ENCODE peak calls at places on chromosome 21, in six cellular contexts. O, Q, L, T, V and X are unnamed samples.

GRCh38 chr21:44710294-44710665 is 1.1 kb downstream of the TSPEAR start:
- DNase-seq in O (no peak), Q (no peak), L (no peak), T (no peak), V (no peak), X (peak)

GRCh38 chr21:17736072-17736471 is 83.1 kb downstream of the C21orf91 start:
- DNase-seq in O (no peak), Q (no peak), L (no peak), T (no peak), V (no peak), X (no peak)

GRCh38 chr21:36423772-36424433 is 38.7 kb downstream of the CHAF1B start:
- DNase-seq in O (no peak), Q (no peak), L (no peak), T (no peak), V (no peak), X (no peak)

GRCh38 chr21:44702973-44703730 is 6.2 kb downstream of the KRTAP10-12 start:
- DNase-seq in O (peak), Q (no peak), L (no peak), T (no peak), V (no peak), X (peak)

GRCh38 chr21:42474982-42475381 is 21.0 kb downstream of the RSPH1 start:
- DNase-seq in O (no peak), Q (no peak), L (no peak), T (no peak), V (no peak), X (no peak)

GRCh38 chr21:44517175-44517899 is 22.7 kb downstream of the KRTAP10-1 start:
- DNase-seq in O (peak), Q (no peak), L (no peak), T (no peak), V (peak), X (no peak)

GRCh38 chr21:42799516-42799915 is 79.8 kb downstream of the WDR4 start:
- DNase-seq in O (no peak), Q (no peak), L (no peak), T (no peak), V (peak), X (no peak)

GRCh38 chr21:46411691-46412090 is 47.0 kb upstream of the DIP2A start:
- DNase-seq in O (no peak), Q (no peak), L (no peak), T (no peak), V (no peak), X (no peak)

GRCh38 chr21:36966066-36966845 is at the start of gene HLCS:
- DNase-seq in O (peak), Q (no peak), L (peak), T (peak), V (peak), X (peak)

GRCh38 chr21:38751379-38752050 is 54.2 kb upstream of the ETS2 start:
- DNase-seq in O (no peak), Q (no peak), L (no peak), T (no peak), V (no peak), X (no peak)

GRCh38 chr21:46111857-46112730 is 14.2 kb downstream of the COL6A2 start:
- DNase-seq in O (no peak), Q (no peak), L (peak), T (peak), V (no peak), X (peak)

GRCh38 chr21:35191128-35191527 is 142.0 kb upstream of the RUNX1 start:
- DNase-seq in O (no peak), Q (no peak), L (no peak), T (no peak), V (no peak), X (no peak)

GRCh38 chr21:28899744-28900143 is 92.9 kb downstream of the LTN1 start:
- DNase-seq in O (peak), Q (no peak), L (no peak), T (peak), V (no peak), X (no peak)

GRCh38 chr21:44815852-44816628 is 1.8 kb downstream of the SUMO3 start:
- DNase-seq in O (no peak), Q (no peak), L (peak), T (no peak), V (no peak), X (no peak)

GRCh38 chr21:35562876-35563275 is 497.4 kb downstream of the SETD4 start:
- DNase-seq in O (peak), Q (no peak), L (no peak), T (no peak), V (no peak), X (no peak)

GRCh38 chr21:41141031-41141457 is 26.9 kb upstream of the BACE2 start:
- DNase-seq in O (peak), Q (no peak), L (no peak), T (peak), V (no peak), X (no peak)

GRCh38 chr21:39523398-39523797 is 71.6 kb downstream of the SH3BGR start:
- DNase-seq in O (no peak), Q (no peak), L (no peak), T (no peak), V (no peak), X (no peak)

GRCh38 chr21:43611598-43612369 is 47.5 kb downstream of the HSF2BP start:
- DNase-seq in O (peak), Q (no peak), L (peak), T (peak), V (peak), X (peak)

GRCh38 chr21:34938079-34938764 is 110.9 kb downstream of the RUNX1 start:
- DNase-seq in O (peak), Q (no peak), L (no peak), T (no peak), V (no peak), X (no peak)

GRCh38 chr21:42614811-42615342 is 38.5 kb upstream of the PDE9A start:
- DNase-seq in O (no peak), Q (peak), L (no peak), T (no peak), V (peak), X (no peak)

GRCh38 chr21:38965910-38966504 is 160.3 kb downstream of the ETS2 start:
- DNase-seq in O (peak), Q (no peak), L (no peak), T (no peak), V (no peak), X (no peak)

GRCh38 chr21:43812139-43812821 is 22.9 kb downstream of the RRP1 start:
- DNase-seq in O (no peak), Q (peak), L (no peak), T (no peak), V (no peak), X (no peak)

GRCh38 chr21:34801519-34802132 is 132.8 kb downstream of the CLIC6 start:
- DNase-seq in O (no peak), Q (no peak), L (no peak), T (no peak), V (peak), X (no peak)

GRCh38 chr21:45359451-45360217 is 45.3 kb upstream of the COL18A1 start:
- DNase-seq in O (no peak), Q (no peak), L (no peak), T (no peak), V (no peak), X (no peak)

GRCh38 chr21:16116798-16117197 is 387.0 kb downstream of the USP25 start:
- DNase-seq in O (peak), Q (no peak), L (no peak), T (no peak), V (no peak), X (no peak)

GRCh38 chr21:45318556-45319341 is 31.1 kb upstream of the POFUT2 start:
- DNase-seq in O (peak), Q (no peak), L (peak), T (no peak), V (no peak), X (peak)

GRCh38 chr21:31911138-31911907 is 38.5 kb downstream of the HUNK start:
- DNase-seq in O (peak), Q (no peak), L (no peak), T (peak), V (no peak), X (no peak)

GRCh38 chr21:38819051-38819718 is 13.5 kb downstream of the ETS2 start:
- DNase-seq in O (no peak), Q (no peak), L (no peak), T (no peak), V (no peak), X (no peak)